ENCODE peak calls at places on chromosomes 16 and 17, in seven cellular contexts. One of them, this sample, is unnamed.

GRCh38 chr17:50361561-50362480 is 11.2 kb downstream of the MRPL27 start:
- DNase-seq in DMS 273 treated with DMSO at 0.1 percent for 48 hours: peak
- DNase-seq in OCI-LY7: peak
- DNase-seq in activated CD8-positive, alpha-beta T cell treated with anti-CD3 and anti-CD28 coated beads for 36 hours: peak
- DNase-seq in thyroid gland: peak
- DNase-seq in AG08395: peak
- DNase-seq in caudate nucleus: peak
- DNase-seq in this sample: peak

GRCh38 chr17:63639125-63639524 is 16.9 kb downstream of the MAP3K3 start:
- DNase-seq in DMS 273 treated with DMSO at 0.1 percent for 48 hours: no peak
- DNase-seq in OCI-LY7: no peak
- DNase-seq in activated CD8-positive, alpha-beta T cell treated with anti-CD3 and anti-CD28 coated beads for 36 hours: no peak
- DNase-seq in thyroid gland: no peak
- DNase-seq in AG08395: no peak
- DNase-seq in caudate nucleus: no peak
- DNase-seq in this sample: no peak

GRCh38 chr16:25988089-25988488 is 296.3 kb downstream of the HS3ST4 start:
- DNase-seq in DMS 273 treated with DMSO at 0.1 percent for 48 hours: no peak
- DNase-seq in OCI-LY7: no peak
- DNase-seq in activated CD8-positive, alpha-beta T cell treated with anti-CD3 and anti-CD28 coated beads for 36 hours: no peak
- DNase-seq in thyroid gland: no peak
- DNase-seq in AG08395: no peak
- DNase-seq in caudate nucleus: no peak
- DNase-seq in this sample: no peak

GRCh38 chr16:2752850-2753522 is 548 bp downstream of the SRRM2 start:
- DNase-seq in DMS 273 treated with DMSO at 0.1 percent for 48 hours: peak
- DNase-seq in OCI-LY7: peak
- DNase-seq in activated CD8-positive, alpha-beta T cell treated with anti-CD3 and anti-CD28 coated beads for 36 hours: peak
- DNase-seq in thyroid gland: peak
- DNase-seq in AG08395: peak
- DNase-seq in caudate nucleus: no peak
- DNase-seq in this sample: peak

GRCh38 chr17:77349976-77350830 is 209.4 kb downstream of the SEC14L1 start:
- DNase-seq in DMS 273 treated with DMSO at 0.1 percent for 48 hours: no peak
- DNase-seq in OCI-LY7: no peak
- DNase-seq in activated CD8-positive, alpha-beta T cell treated with anti-CD3 and anti-CD28 coated beads for 36 hours: no peak
- DNase-seq in thyroid gland: peak
- DNase-seq in AG08395: peak
- DNase-seq in caudate nucleus: no peak
- DNase-seq in this sample: no peak

GRCh38 chr16:595942-596735 is 6.3 kb downstream of the RAB40C start:
- DNase-seq in DMS 273 treated with DMSO at 0.1 percent for 48 hours: no peak
- DNase-seq in OCI-LY7: no peak
- DNase-seq in activated CD8-positive, alpha-beta T cell treated with anti-CD3 and anti-CD28 coated beads for 36 hours: no peak
- DNase-seq in thyroid gland: no peak
- DNase-seq in AG08395: no peak
- DNase-seq in caudate nucleus: peak
- DNase-seq in this sample: no peak

GRCh38 chr17:45129426-45129939 is 2.8 kb downstream of the PLCD3 start:
- DNase-seq in DMS 273 treated with DMSO at 0.1 percent for 48 hours: no peak
- DNase-seq in OCI-LY7: no peak
- DNase-seq in activated CD8-positive, alpha-beta T cell treated with anti-CD3 and anti-CD28 coated beads for 36 hours: no peak
- DNase-seq in thyroid gland: no peak
- DNase-seq in AG08395: peak
- DNase-seq in caudate nucleus: no peak
- DNase-seq in this sample: no peak

GRCh38 chr17:79812969-79813825 is 16.3 kb upstream of the CBX8 start:
- DNase-seq in DMS 273 treated with DMSO at 0.1 percent for 48 hours: no peak
- DNase-seq in OCI-LY7: peak
- DNase-seq in activated CD8-positive, alpha-beta T cell treated with anti-CD3 and anti-CD28 coated beads for 36 hours: peak
- DNase-seq in thyroid gland: no peak
- DNase-seq in AG08395: no peak
- DNase-seq in caudate nucleus: no peak
- DNase-seq in this sample: peak

GRCh38 chr16:77406680-77407079 is 28.2 kb downstream of the ADAMTS18 start:
- DNase-seq in DMS 273 treated with DMSO at 0.1 percent for 48 hours: no peak
- DNase-seq in OCI-LY7: no peak
- DNase-seq in activated CD8-positive, alpha-beta T cell treated with anti-CD3 and anti-CD28 coated beads for 36 hours: no peak
- DNase-seq in thyroid gland: no peak
- DNase-seq in AG08395: no peak
- DNase-seq in caudate nucleus: no peak
- DNase-seq in this sample: no peak

GRCh38 chr17:47197821-47198220 is 8.7 kb upstream of the CDC27 start:
- DNase-seq in DMS 273 treated with DMSO at 0.1 percent for 48 hours: no peak
- DNase-seq in OCI-LY7: no peak
- DNase-seq in activated CD8-positive, alpha-beta T cell treated with anti-CD3 and anti-CD28 coated beads for 36 hours: no peak
- DNase-seq in thyroid gland: no peak
- DNase-seq in AG08395: no peak
- DNase-seq in caudate nucleus: no peak
- DNase-seq in this sample: no peak

GRCh38 chr17:77959216-77959925 is 868 bp downstream of the TNRC6C start:
- DNase-seq in DMS 273 treated with DMSO at 0.1 percent for 48 hours: no peak
- DNase-seq in OCI-LY7: peak
- DNase-seq in activated CD8-positive, alpha-beta T cell treated with anti-CD3 and anti-CD28 coated beads for 36 hours: peak
- DNase-seq in thyroid gland: peak
- DNase-seq in AG08395: peak
- DNase-seq in caudate nucleus: peak
- DNase-seq in this sample: no peak

GRCh38 chr17:38897671-38898290 is 27.6 kb upstream of the LASP1NB start:
- DNase-seq in DMS 273 treated with DMSO at 0.1 percent for 48 hours: no peak
- DNase-seq in OCI-LY7: no peak
- DNase-seq in activated CD8-positive, alpha-beta T cell treated with anti-CD3 and anti-CD28 coated beads for 36 hours: no peak
- DNase-seq in thyroid gland: no peak
- DNase-seq in AG08395: no peak
- DNase-seq in caudate nucleus: no peak
- DNase-seq in this sample: no peak

GRCh38 chr17:46028969-46029565 is 30.0 kb downstream of the STH start:
- DNase-seq in DMS 273 treated with DMSO at 0.1 percent for 48 hours: no peak
- DNase-seq in OCI-LY7: no peak
- DNase-seq in activated CD8-positive, alpha-beta T cell treated with anti-CD3 and anti-CD28 coated beads for 36 hours: no peak
- DNase-seq in thyroid gland: no peak
- DNase-seq in AG08395: no peak
- DNase-seq in caudate nucleus: no peak
- DNase-seq in this sample: no peak

GRCh38 chr16:77789646-77790370 is 1.4 kb downstream of the VAT1L start:
- DNase-seq in DMS 273 treated with DMSO at 0.1 percent for 48 hours: no peak
- DNase-seq in OCI-LY7: no peak
- DNase-seq in activated CD8-positive, alpha-beta T cell treated with anti-CD3 and anti-CD28 coated beads for 36 hours: no peak
- DNase-seq in thyroid gland: no peak
- DNase-seq in AG08395: no peak
- DNase-seq in caudate nucleus: peak
- DNase-seq in this sample: no peak

GRCh38 chr16:22948603-22949368 is 134.8 kb downstream of the HS3ST2 start:
- DNase-seq in DMS 273 treated with DMSO at 0.1 percent for 48 hours: peak
- DNase-seq in OCI-LY7: peak
- DNase-seq in activated CD8-positive, alpha-beta T cell treated with anti-CD3 and anti-CD28 coated beads for 36 hours: peak
- DNase-seq in thyroid gland: peak
- DNase-seq in AG08395: peak
- DNase-seq in caudate nucleus: peak
- DNase-seq in this sample: peak